ENCODE peak calls at places on chromosomes 1 and 21, in five cellular contexts. E, I, S, M and F are unnamed samples.
A peak's percentile ranks its signal among the peaks of the same experiment; 100 is the strongest.

GRCh38 chr1:12170263-12170671 is 3.5 kb downstream of the TNFRSF1B start:
- DNase-seq in I (no peak), E (no peak), M (no peak), S (no peak), F (no peak)

GRCh38 chr1:92599184-92599583 is 112.5 kb upstream of the GFI1 start:
- DNase-seq in I (no peak), S (no peak), E (peak; percentile 2), M (no peak), F (no peak)

GRCh38 chr1:197776348-197777082 is 1.2 kb upstream of the DENND1B start:
- DNase-seq in E (no peak), I (no peak), M (no peak), S (no peak), F (no peak)

GRCh38 chr1:7249516-7249915 is 464.3 kb downstream of the CAMTA1 start:
- DNase-seq in S (no peak), E (no peak), M (no peak), I (no peak), F (no peak)

GRCh38 chr1:29709711-29710169 is 473.4 kb downstream of the PTPRU start:
- DNase-seq in S (no peak), I (no peak), E (no peak), M (no peak), F (no peak)

GRCh38 chr1:41902125-41902524 is 16.6 kb downstream of the HIVEP3 start:
- DNase-seq in E (no peak), M (no peak), I (no peak), S (no peak), F (no peak)

GRCh38 chr1:247443641-247444040 is 14.3 kb downstream of the OR2B11 start:
- DNase-seq in S (no peak), M (no peak), E (no peak), I (no peak), F (no peak)

GRCh38 chr1:12251442-12251841 is 21.6 kb downstream of the VPS13D start:
- DNase-seq in M (no peak), E (no peak), I (no peak), S (no peak), F (no peak)

GRCh38 chr1:68916227-68916853 is 419.5 kb upstream of the DEPDC1 start:
- DNase-seq in E (no peak), S (peak; percentile 88), M (no peak), I (no peak), F (no peak)

GRCh38 chr1:45929257-45929687 is 125.9 kb downstream of the MAST2 start:
- DNase-seq in M (no peak), I (peak; percentile 61), E (peak; percentile 5), S (no peak), F (no peak)

GRCh38 chr1:11299225-11299574 is 26.2 kb downstream of the UBIAD1 start:
- DNase-seq in E (no peak), S (no peak), I (no peak), M (no peak), F (no peak)

GRCh38 chr1:115337276-115337632 is 795 bp downstream of the NGF start:
- DNase-seq in E (no peak), S (no peak), I (no peak), M (no peak), F (peak; percentile 31)

GRCh38 chr1:173506437-173506836 is 29.3 kb downstream of the PRDX6 start:
- DNase-seq in M (no peak), S (no peak), I (peak; percentile 64), E (peak; percentile 20), F (no peak)

DNA sequence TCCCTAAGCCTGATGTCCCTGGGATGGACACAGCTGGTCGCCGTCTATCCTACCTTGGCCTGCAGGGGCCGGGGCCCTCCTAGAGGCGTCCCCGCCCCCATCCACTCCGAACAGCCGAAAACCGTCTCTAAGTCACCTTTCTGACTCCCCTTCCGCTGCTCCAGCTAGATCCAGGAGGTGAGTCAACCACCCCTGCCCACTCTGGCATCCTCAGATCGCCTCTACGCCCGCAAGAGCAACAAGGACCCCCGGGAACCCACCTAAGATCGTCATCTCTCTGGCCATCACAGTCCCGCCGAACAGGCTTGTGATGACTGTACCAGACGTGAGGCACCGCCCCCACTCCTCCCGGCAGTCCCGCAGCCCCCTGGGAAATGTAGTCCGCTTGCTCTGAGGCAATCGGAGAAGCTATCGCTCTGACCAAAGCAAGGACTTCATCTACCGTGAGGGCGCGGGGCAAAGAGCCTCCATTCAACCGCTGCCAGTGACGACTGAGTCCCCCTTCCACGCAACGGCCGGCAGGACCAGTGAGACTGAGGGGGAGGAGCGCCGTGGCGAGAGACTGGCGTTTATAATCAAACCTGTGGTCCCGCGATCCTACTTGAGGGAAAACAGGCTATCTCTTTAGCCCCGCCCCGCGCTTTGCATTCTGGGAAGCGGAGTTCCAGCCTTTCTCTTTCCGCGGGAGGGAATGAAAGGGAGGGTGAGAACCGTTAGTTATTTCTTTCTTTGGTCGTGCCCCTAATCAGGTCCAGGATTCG is at the start of gene HSPA13:
- DNase-seq in S (peak; percentile 99), E (peak; percentile 83), I (peak; percentile 100), M (peak; percentile 99), F (peak; percentile 48)
- TF ChIP-seq CTCF in S (peak; percentile 1), E (no peak), I (peak; percentile 24), M (no peak), F (no peak)

GRCh38 chr1:94805912-94806311 is 14.2 kb upstream of the SLC44A3 start:
- DNase-seq in I (peak; percentile 57), E (peak; percentile 26), S (no peak), M (peak; percentile 66), F (no peak)
- TF ChIP-seq CTCF in I (peak; percentile 99), E (peak; percentile 88), S (peak; percentile 96), M (peak; percentile 99), F (peak; percentile 97)

GRCh38 chr1:202659541-202659940 is 50.7 kb downstream of the SYT2 start:
- DNase-seq in M (no peak), E (no peak), S (no peak), I (no peak), F (no peak)

GRCh38 chr1:202663141-202663540 is 47.1 kb downstream of the SYT2 start:
- DNase-seq in M (no peak), I (no peak), E (no peak), S (no peak), F (no peak)

GRCh38 chr1:202662081-202662480 is 48.2 kb downstream of the SYT2 start:
- DNase-seq in S (no peak), E (no peak), I (no peak), M (no peak), F (no peak)

GRCh38 chr1:202659974-202660373 is 50.3 kb downstream of the SYT2 start:
- DNase-seq in M (no peak), E (no peak), S (no peak), I (no peak), F (no peak)

GRCh38 chr1:202661136-202661845 is 49.0 kb downstream of the SYT2 start:
- DNase-seq in I (no peak), E (peak; percentile 53), S (no peak), M (no peak), F (no peak)
- TF ChIP-seq CTCF in I (peak; percentile 58), E (peak; percentile 2), S (peak; percentile 9), M (no peak), F (peak; percentile 41)

DNA sequence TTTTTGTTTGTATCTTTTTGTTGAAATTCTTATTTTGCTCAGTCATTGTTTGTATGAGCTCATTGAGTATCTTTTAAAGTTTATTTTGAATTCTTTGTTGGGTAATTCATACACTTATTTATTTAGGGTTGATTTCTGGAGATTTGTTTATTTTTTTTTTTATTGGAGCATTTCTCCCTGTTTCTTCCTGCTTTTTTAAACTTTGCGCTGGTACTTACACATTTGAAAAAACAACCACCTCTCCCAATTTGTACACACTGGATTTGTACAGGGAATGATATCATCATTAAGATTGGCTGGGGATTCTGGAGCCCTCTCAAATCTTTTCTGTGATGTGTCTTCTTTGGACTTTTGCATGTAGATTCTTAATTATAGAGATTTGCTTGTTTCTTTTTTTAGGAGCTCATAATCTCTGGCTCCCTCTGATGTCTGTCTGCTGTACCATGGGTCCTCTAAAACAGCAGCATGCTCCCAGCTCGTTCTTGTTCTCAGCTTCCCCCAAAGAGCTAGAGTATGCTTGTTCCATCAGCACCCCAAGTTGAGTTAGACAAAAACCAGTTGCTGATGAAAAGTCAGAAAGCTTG is 310.7 kb downstream of the DUSP10 start:
- DNase-seq in S (peak; percentile 36), I (no peak), M (no peak), E (no peak), F (no peak)
- TF ChIP-seq CTCF in S (peak; percentile 65), I (no peak), M (peak; percentile 32), E (no peak), F (peak; percentile 36)

DNA sequence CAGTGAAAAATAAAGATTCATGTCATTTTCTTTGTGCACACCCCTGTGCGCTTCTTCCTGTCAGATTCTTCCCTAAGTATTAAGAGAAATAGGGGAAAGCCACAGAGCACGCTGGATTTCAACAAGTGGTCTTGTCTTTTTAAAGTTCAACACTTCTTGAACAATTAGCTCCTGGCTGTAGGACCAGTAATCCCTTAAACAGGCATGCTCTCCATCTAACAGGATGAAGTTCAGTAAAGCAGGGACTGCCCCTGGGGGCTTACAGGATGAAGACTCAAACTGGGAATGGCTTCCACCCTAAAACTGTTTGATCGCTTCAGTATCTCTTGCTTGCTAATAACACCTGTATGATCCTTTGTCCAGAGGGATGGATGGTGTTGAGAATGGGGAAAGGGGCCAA is 4.2 kb downstream of the PSMB4 start:
- DNase-seq in E (no peak), M (no peak), S (no peak), I (no peak), F (no peak)
- TF ChIP-seq CTCF in E (no peak), M (no peak), S (no peak), I (no peak), F (no peak)

GRCh38 chr1:194256010-194256409 is 1069.6 kb upstream of the B3GALT2 start:
- DNase-seq in M (no peak), E (no peak), I (no peak), S (no peak), F (no peak)

GRCh38 chr1:194252189-194252588 is 1065.8 kb upstream of the B3GALT2 start:
- DNase-seq in I (no peak), S (no peak), M (no peak), E (no peak), F (no peak)
- TF ChIP-seq CTCF in I (no peak), S (no peak), M (no peak), E (no peak), F (no peak)